ENCODE peak calls at places on chromosome 9, in nine cellular contexts. I is activated CD8-positive, alpha-beta memory T cell treated with anti-CD3 and anti-CD28 coated beads, Interleukin-2, amount 10 ng/mL, durations not matched to agents 7 days and 5 days; P is HFFc6; R is neural progenitor cell; Z is astrocyte of the hippocampus; V is stimulated activated CD8-positive, alpha-beta memory T cell treated with anti-CD3 and anti-CD28 coated beads, Interleukin-15, amount 100 ng/mL, for 24 hours; M is NCI-H146; N is GM12891; T is omental fat pad. H is an unnamed sample.

GRCh38 chr9:136552117-136552685 is 6.4 kb upstream of the NOTCH1 start:
- DNase-seq in I (no peak), P (peak; percentile 79), R (no peak), Z (peak; percentile 71), V (no peak), M (no peak), N (no peak), T (no peak), H (no peak)

GRCh38 chr9:91948423-91949292 is 1.4 kb downstream of the ROR2 start:
- DNase-seq in I (peak; percentile 67), P (peak; percentile 6), R (peak; percentile 87), Z (peak; percentile 45), V (no peak), M (no peak), N (peak; percentile 42), T (no peak), H (no peak)

GRCh38 chr9:113656771-113657670 is 193.5 kb downstream of the RGS3 start:
- DNase-seq in I (no peak), P (no peak), R (no peak), Z (no peak), V (no peak), M (no peak), N (no peak), T (no peak), H (no peak)

GRCh38 chr9:113775714-113776113 is 100.4 kb upstream of the ZNF618 start:
- DNase-seq in I (peak; percentile 18), P (no peak), R (no peak), Z (no peak), V (no peak), M (no peak), N (no peak), T (no peak), H (no peak)

GRCh38 chr9:134014946-134015345 is 10.3 kb upstream of the BRD3OS start:
- DNase-seq in I (no peak), P (no peak), R (no peak), Z (no peak), V (no peak), M (no peak), N (no peak), T (no peak), H (no peak)

GRCh38 chr9:115614326-115614725 is 496.4 kb upstream of the TNC start:
- DNase-seq in I (no peak), P (no peak), R (no peak), Z (no peak), V (no peak), M (no peak), N (no peak), T (no peak), H (no peak)

GRCh38 chr9:121924700-121925099 is 168.4 kb downstream of the TTLL11 start:
- DNase-seq in I (no peak), P (no peak), R (no peak), Z (no peak), V (no peak), M (peak; percentile 3), N (no peak), T (no peak), H (no peak)

GRCh38 chr9:21689851-21690250 is 112.6 kb upstream of the MTAP start:
- DNase-seq in I (no peak), P (no peak), R (no peak), Z (no peak), V (no peak), M (no peak), N (no peak), T (no peak), H (no peak)

GRCh38 chr9:123933401-123933800 is 3.5 kb upstream of the DENND1A start:
- DNase-seq in I (no peak), P (peak; percentile 43), R (no peak), Z (peak; percentile 66), V (no peak), M (no peak), N (no peak), T (no peak), H (peak; percentile 40)

GRCh38 chr9:38026021-38026809 is 42.8 kb downstream of the SHB start:
- DNase-seq in I (no peak), P (peak; percentile 93), R (no peak), Z (peak; percentile 96), V (no peak), M (peak; percentile 72), N (no peak), T (no peak), H (peak; percentile 90)

GRCh38 chr9:10265102-10265708 is 347.6 kb downstream of the PTPRD start:
- DNase-seq in I (no peak), P (peak; percentile 92), R (no peak), Z (peak; percentile 95), V (no peak), M (no peak), N (no peak), T (no peak), H (peak; percentile 71)

GRCh38 chr9:36204906-36205547 is 14.3 kb downstream of the CLTA start:
- DNase-seq in I (no peak), P (no peak), R (peak; percentile 35), Z (peak; percentile 35), V (no peak), M (peak; percentile 13), N (no peak), T (no peak), H (no peak)

GRCh38 chr9:89137548-89138462 is 40.8 kb downstream of the SHC3 start:
- DNase-seq in I (no peak), P (peak; percentile 90), R (no peak), Z (peak; percentile 97), V (no peak), M (no peak), N (no peak), T (peak; percentile 38), H (peak; percentile 84)

H was measured in non-pigmented ciliary epithelial cell.